ENCODE peak calls at places on chromosome 2, in ten cellular contexts. L, T, C, J, Y, S, W, Z, E and R are unnamed samples.

GRCh38 chr2:38723173-38723572 is 28.0 kb downstream of the SRSF7 start:
- DNase-seq in T (no peak), L (no peak), Z (no peak), Y (no peak), W (no peak), E (no peak), S (no peak), C (no peak), J (no peak), R (no peak)

GRCh38 chr2:217916504-217917254 is 86.1 kb downstream of the TNS1 start:
- DNase-seq in C (no peak), E (no peak), J (no peak), Y (no peak), Z (no peak), S (no peak), T (peak; percentile 72), L (no peak), W (peak; percentile 41), R (no peak)

GRCh38 chr2:39514825-39515224 is 77.7 kb upstream of the MAP4K3 start:
- DNase-seq in J (no peak), W (no peak), S (no peak), Y (no peak), T (no peak), C (no peak), Z (no peak), L (no peak), E (no peak), R (no peak)

GRCh38 chr2:82790277-82791021 is 1668.6 kb downstream of the SUCLG1 start:
- DNase-seq in C (peak; percentile 33), Y (no peak), W (peak; percentile 25), L (peak; percentile 50), J (no peak), E (peak; percentile 74), S (no peak), T (no peak), Z (no peak), R (peak; percentile 78)

GRCh38 chr2:36748166-36748565 is 51.7 kb downstream of the VIT start:
- DNase-seq in T (no peak), E (no peak), Z (no peak), S (no peak), Y (no peak), J (no peak), C (peak; percentile 19), W (no peak), L (peak; percentile 29), R (peak; percentile 28)

GRCh38 chr2:217820904-217821303 is 181.9 kb downstream of the TNS1 start:
- DNase-seq in E (no peak), C (no peak), W (no peak), L (no peak), Z (no peak), T (no peak), J (no peak), S (no peak), Y (no peak), R (no peak)

GRCh38 chr2:15555839-15556238 is 5.3 kb downstream of the NBAS start:
- DNase-seq in J (no peak), C (no peak), E (no peak), Z (no peak), T (no peak), W (no peak), L (no peak), S (no peak), Y (no peak), R (no peak)

GRCh38 chr2:157233506-157233905 is 24.0 kb upstream of the GALNT5 start:
- DNase-seq in Z (no peak), W (no peak), T (no peak), L (peak; percentile 78), S (no peak), Y (no peak), E (no peak), J (no peak), C (peak; percentile 58), R (peak; percentile 54)

GRCh38 chr2:240840435-240841060 is 20.5 kb upstream of the KIF1A start:
- DNase-seq in Z (peak; percentile 64), C (peak; percentile 51), W (peak; percentile 68), L (peak; percentile 57), S (no peak), E (peak; percentile 74), J (peak; percentile 49), Y (peak; percentile 51), T (no peak), R (peak; percentile 76)
- TF ChIP-seq CTCF in Z (peak; percentile 66), C (peak; percentile 66), W (peak; percentile 49), L (peak; percentile 72), S (peak; percentile 78), E (peak; percentile 44), J (peak; percentile 67), Y (peak; percentile 60), T (peak; percentile 47), R (peak; percentile 78)

GRCh38 chr2:88627055-88627855 is at the start of gene EIF2AK3:
- DNase-seq in C (peak; percentile 100), T (peak; percentile 98), Z (peak; percentile 100), Y (peak; percentile 100), J (peak; percentile 100), L (peak; percentile 100), W (peak; percentile 99), S (peak; percentile 100), E (peak; percentile 99), R (peak; percentile 100)

GRCh38 chr2:88622307-88622706 is 5.0 kb downstream of the EIF2AK3 start:
- DNase-seq in W (no peak), Z (no peak), S (no peak), Y (no peak), T (no peak), C (no peak), J (no peak), E (no peak), L (no peak), R (no peak)

GRCh38 chr2:88626171-88627054 is 851 bp downstream of the EIF2AK3 start:
- DNase-seq in C (peak; percentile 17), S (no peak), L (peak; percentile 24), Y (peak; percentile 53), Z (peak; percentile 30), W (peak; percentile 53), J (peak; percentile 18), E (peak; percentile 90), T (peak; percentile 60), R (no peak)

GRCh38 chr2:88621432-88621831 is 5.8 kb downstream of the EIF2AK3 start:
- DNase-seq in Z (no peak), Y (no peak), L (no peak), J (no peak), C (no peak), W (no peak), E (no peak), S (no peak), T (no peak), R (no peak)

GRCh38 chr2:88624477-88624876 is 2.8 kb downstream of the EIF2AK3 start:
- DNase-seq in E (no peak), W (no peak), S (no peak), Y (no peak), C (no peak), L (no peak), Z (no peak), T (no peak), J (no peak), R (no peak)
- H3K4me3 ChIP-seq in E (peak overlapping the region; percentile 45), W (no peak overlapping the region), S (no peak overlapping the region), Y (no peak overlapping the region), C (no peak overlapping the region), L (no peak overlapping the region), Z (no peak overlapping the region), T (peak overlapping the region; percentile 0), J (no peak overlapping the region), R (no peak overlapping the region)

GRCh38 chr2:121530210-121530562 is 494 bp upstream of the RNU4ATAC start:
- DNase-seq in Z (peak; percentile 72), T (peak; percentile 82), J (no peak), S (no peak), E (peak; percentile 94), C (no peak), L (peak; percentile 64), Y (peak; percentile 83), W (peak; percentile 82), R (peak; percentile 81)

GRCh38 chr2:121532347-121532766 is 1.7 kb downstream of the RNU4ATAC start:
- DNase-seq in Y (peak; percentile 81), T (no peak), S (no peak), C (peak; percentile 21), J (no peak), L (peak; percentile 47), W (no peak), Z (no peak), E (no peak), R (peak; percentile 68)

GRCh38 chr2:121532894-121533293 is 2.2 kb downstream of the RNU4ATAC start:
- DNase-seq in L (no peak), C (peak; percentile 79), W (no peak), Z (no peak), Y (no peak), E (no peak), T (no peak), J (no peak), S (no peak), R (no peak)

GRCh38 chr2:121529439-121530209 is 1.1 kb upstream of the RNU4ATAC start:
- DNase-seq in Y (peak; percentile 88), T (peak; percentile 64), E (peak; percentile 90), S (no peak), L (peak; percentile 46), W (peak; percentile 78), J (peak; percentile 39), C (peak; percentile 43), Z (peak; percentile 77), R (peak; percentile 55)

DNA sequence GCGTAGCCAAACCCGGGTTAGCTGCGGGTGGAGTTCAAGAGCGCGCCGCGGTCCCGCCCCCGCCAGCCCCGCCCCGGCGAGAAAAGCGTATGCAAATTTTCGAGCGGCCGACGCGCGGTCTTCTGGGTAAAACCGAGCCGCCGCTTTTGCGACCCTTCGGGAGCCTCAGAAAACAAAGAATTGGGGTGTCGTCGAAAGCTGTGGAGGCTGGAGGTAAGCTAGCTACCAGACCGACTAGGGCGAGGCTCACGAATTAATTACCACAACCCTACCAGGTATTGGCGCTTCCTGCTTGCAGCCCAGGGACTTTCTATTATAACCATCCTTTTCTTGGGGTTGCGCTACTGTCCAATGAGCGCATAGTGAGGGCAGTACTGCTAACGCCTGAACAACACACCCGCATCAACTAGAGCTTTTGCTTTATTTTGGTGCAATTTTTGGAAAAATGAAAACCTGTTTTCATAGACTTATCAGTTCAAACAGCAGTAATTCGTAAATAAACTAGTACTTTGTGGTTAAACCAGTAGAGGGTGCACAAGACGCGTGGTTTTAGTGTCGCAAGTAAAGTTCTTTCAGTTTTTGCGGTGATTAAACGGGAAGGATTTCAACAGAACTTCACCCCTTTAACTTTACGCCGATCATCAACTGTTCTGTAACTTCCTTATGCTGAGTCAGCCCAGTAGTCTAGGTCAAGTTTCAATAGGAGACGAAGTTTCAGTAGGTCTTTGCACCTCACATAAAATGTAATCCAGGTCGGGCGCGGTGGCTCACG is at the start of gene RNU4ATAC:
- DNase-seq in W (peak; percentile 80), S (peak; percentile 99), L (peak; percentile 99), C (peak; percentile 97), Y (peak; percentile 99), T (peak; percentile 88), E (peak; percentile 93), Z (peak; percentile 90), J (peak; percentile 86), R (peak; percentile 99)
- TF ChIP-seq CTCF in W (peak; percentile 65), S (peak; percentile 58), L (peak; percentile 70), C (peak; percentile 66), Y (peak; percentile 25), T (peak; percentile 58), E (peak; percentile 48), Z (peak; percentile 78), J (peak; percentile 79), R (peak; percentile 66)

DNA sequence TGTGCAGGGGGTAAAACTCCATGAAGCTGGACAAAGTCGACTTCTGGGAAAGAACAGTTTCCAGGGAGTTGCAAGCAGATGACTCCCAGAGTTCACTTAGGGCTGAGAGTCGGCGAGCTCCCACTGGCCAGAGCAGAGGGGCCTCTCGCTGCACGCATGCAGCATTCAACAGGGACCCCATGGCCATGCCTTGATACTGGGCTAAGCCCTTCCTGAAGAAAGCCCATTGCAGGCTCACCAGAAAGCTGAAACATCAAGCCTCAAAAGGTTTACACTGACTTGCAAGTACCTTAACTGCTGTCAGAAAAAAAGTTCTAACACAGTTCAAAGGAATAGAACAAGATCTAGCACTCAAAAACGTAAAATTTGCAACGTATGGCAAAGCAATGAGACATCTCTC is 56.4 kb downstream of the NDUFA10 start:
- DNase-seq in L (no peak), C (no peak), T (no peak), E (no peak), J (no peak), Y (no peak), Z (no peak), S (no peak), W (no peak), R (no peak)
- H3K4me3 ChIP-seq in L (no peak overlapping the region), C (no peak overlapping the region), T (no peak overlapping the region), E (no peak overlapping the region), J (no peak overlapping the region), Y (no peak overlapping the region), Z (no peak overlapping the region), S (no peak overlapping the region), W (no peak overlapping the region), R (no peak overlapping the region)